ENCODE peak calls at places on chromosome 15, in six cellular contexts. One of them, this sample, is unnamed.

GRCh38 chr15:63983071-63983711 is 63.1 kb downstream of the DAPK2 start:
- DNase-seq in HepG2: no peak
- DNase-seq in fibroblast of lung: no peak
- DNase-seq in mammary epithelial cell: no peak
- DNase-seq in DND-41: no peak
- DNase-seq in PC-3: no peak
- DNase-seq in this sample: no peak

GRCh38 chr15:98903377-98904018 is 104.1 kb downstream of the PGPEP1L start:
- DNase-seq in fibroblast of lung: peak
- DNase-seq in PC-3: peak
- DNase-seq in mammary epithelial cell: peak
- DNase-seq in HepG2: no peak
- DNase-seq in DND-41: no peak
- DNase-seq in this sample: peak

GRCh38 chr15:99121207-99121606 is 16.3 kb downstream of the SYNM start:
- DNase-seq in HepG2: no peak
- DNase-seq in fibroblast of lung: no peak
- DNase-seq in DND-41: no peak
- DNase-seq in mammary epithelial cell: no peak
- DNase-seq in PC-3: no peak
- DNase-seq in this sample: no peak

GRCh38 chr15:56456229-56456628 is 8.7 kb downstream of the MNS1 start:
- DNase-seq in mammary epithelial cell: no peak
- DNase-seq in PC-3: no peak
- DNase-seq in HepG2: no peak
- DNase-seq in fibroblast of lung: no peak
- DNase-seq in DND-41: no peak
- DNase-seq in this sample: no peak

GRCh38 chr15:65069779-65070546 is 2.2 kb upstream of the RASL12 start:
- DNase-seq in HepG2: no peak
- DNase-seq in mammary epithelial cell: no peak
- DNase-seq in PC-3: no peak
- DNase-seq in fibroblast of lung: no peak
- DNase-seq in DND-41: no peak
- DNase-seq in this sample: no peak

GRCh38 chr15:100318880-100319279 is 22.9 kb downstream of the ADAMTS17 start:
- DNase-seq in mammary epithelial cell: no peak
- DNase-seq in PC-3: peak
- DNase-seq in DND-41: no peak
- DNase-seq in HepG2: no peak
- DNase-seq in fibroblast of lung: no peak
- DNase-seq in this sample: no peak

GRCh38 chr15:93603550-93603949 is 514.5 kb upstream of the RGMA start:
- DNase-seq in DND-41: no peak
- DNase-seq in HepG2: no peak
- DNase-seq in mammary epithelial cell: no peak
- DNase-seq in PC-3: no peak
- DNase-seq in fibroblast of lung: no peak
- DNase-seq in this sample: no peak

GRCh38 chr15:35692256-35692867 is 146.4 kb upstream of the DPH6 start:
- DNase-seq in PC-3: peak
- DNase-seq in HepG2: no peak
- DNase-seq in mammary epithelial cell: no peak
- DNase-seq in DND-41: no peak
- DNase-seq in fibroblast of lung: no peak
- DNase-seq in this sample: no peak

GRCh38 chr15:98360031-98360430 is 288.3 kb upstream of the IGF1R start:
- DNase-seq in DND-41: no peak
- DNase-seq in HepG2: no peak
- DNase-seq in mammary epithelial cell: no peak
- DNase-seq in fibroblast of lung: no peak
- DNase-seq in PC-3: no peak
- DNase-seq in this sample: no peak

GRCh38 chr15:62432702-62433398 is 267.8 kb upstream of the C2CD4B start:
- DNase-seq in HepG2: no peak
- DNase-seq in mammary epithelial cell: no peak
- DNase-seq in DND-41: no peak
- DNase-seq in PC-3: no peak
- DNase-seq in fibroblast of lung: no peak
- DNase-seq in this sample: no peak

GRCh38 chr15:20351448-20351961 is 190.1 kb downstream of the GOLGA6L6 start:
- DNase-seq in fibroblast of lung: no peak
- DNase-seq in DND-41: no peak
- DNase-seq in PC-3: no peak
- DNase-seq in mammary epithelial cell: no peak
- DNase-seq in HepG2: no peak
- DNase-seq in this sample: no peak

GRCh38 chr15:77773903-77774302 is 141.2 kb upstream of the LINGO1 start:
- DNase-seq in DND-41: no peak
- DNase-seq in PC-3: no peak
- DNase-seq in fibroblast of lung: no peak
- DNase-seq in mammary epithelial cell: no peak
- DNase-seq in HepG2: no peak
- DNase-seq in this sample: no peak

GRCh38 chr15:25680659-25680970 is 182.5 kb downstream of the ATP10A start:
- DNase-seq in fibroblast of lung: no peak
- DNase-seq in mammary epithelial cell: no peak
- DNase-seq in PC-3: no peak
- DNase-seq in DND-41: no peak
- DNase-seq in HepG2: no peak
- DNase-seq in this sample: no peak

GRCh38 chr15:76904461-76905012 is 603 bp downstream of the SCAPER start:
- DNase-seq in mammary epithelial cell: peak
- DNase-seq in PC-3: peak
- DNase-seq in DND-41: peak
- DNase-seq in fibroblast of lung: peak
- DNase-seq in HepG2: peak
- DNase-seq in this sample: no peak

GRCh38 chr15:34733621-34734020 is 21.2 kb downstream of the GJD2 start:
- DNase-seq in fibroblast of lung: no peak
- DNase-seq in PC-3: no peak
- DNase-seq in DND-41: no peak
- DNase-seq in mammary epithelial cell: no peak
- DNase-seq in HepG2: no peak
- DNase-seq in this sample: no peak

GRCh38 chr15:101124731-101125558 is 126.9 kb downstream of the CHSY1 start:
- DNase-seq in PC-3: peak
- DNase-seq in mammary epithelial cell: peak
- DNase-seq in fibroblast of lung: peak
- DNase-seq in DND-41: no peak
- DNase-seq in HepG2: no peak
- DNase-seq in this sample: no peak

GRCh38 chr15:29466292-29466691 is 196.7 kb upstream of the NSMCE3 start:
- DNase-seq in HepG2: no peak
- DNase-seq in fibroblast of lung: no peak
- DNase-seq in mammary epithelial cell: no peak
- DNase-seq in PC-3: no peak
- DNase-seq in DND-41: no peak
- DNase-seq in this sample: no peak

GRCh38 chr15:29567336-29567735 is 254.9 kb downstream of the TJP1 start:
- DNase-seq in DND-41: no peak
- DNase-seq in HepG2: no peak
- DNase-seq in mammary epithelial cell: no peak
- DNase-seq in fibroblast of lung: no peak
- DNase-seq in PC-3: no peak
- DNase-seq in this sample: no peak

GRCh38 chr15:68546318-68546717 is 32.5 kb upstream of the CORO2B start:
- DNase-seq in HepG2: no peak
- DNase-seq in PC-3: no peak
- DNase-seq in DND-41: no peak
- DNase-seq in fibroblast of lung: no peak
- DNase-seq in mammary epithelial cell: no peak
- DNase-seq in this sample: no peak

GRCh38 chr15:89806565-89807550 is 7.8 kb downstream of the ANPEP start:
- DNase-seq in PC-3: no peak
- DNase-seq in fibroblast of lung: no peak
- DNase-seq in mammary epithelial cell: no peak
- DNase-seq in HepG2: peak
- DNase-seq in DND-41: no peak
- DNase-seq in this sample: no peak

GRCh38 chr15:89809093-89809786 is 5.4 kb downstream of the ANPEP start:
- DNase-seq in DND-41: no peak
- DNase-seq in PC-3: no peak
- DNase-seq in mammary epithelial cell: no peak
- DNase-seq in HepG2: peak
- DNase-seq in fibroblast of lung: peak
- DNase-seq in this sample: no peak

GRCh38 chr15:89807689-89808088 is 7.0 kb downstream of the ANPEP start:
- DNase-seq in PC-3: no peak
- DNase-seq in DND-41: no peak
- DNase-seq in fibroblast of lung: no peak
- DNase-seq in HepG2: no peak
- DNase-seq in mammary epithelial cell: no peak
- DNase-seq in this sample: no peak

GRCh38 chr15:89809787-89810148 is 4.9 kb downstream of the ANPEP start:
- DNase-seq in PC-3: no peak
- DNase-seq in HepG2: no peak
- DNase-seq in mammary epithelial cell: no peak
- DNase-seq in DND-41: no peak
- DNase-seq in fibroblast of lung: no peak
- DNase-seq in this sample: no peak

GRCh38 chr15:89808160-89808870 is 6.3 kb downstream of the ANPEP start:
- DNase-seq in HepG2: no peak
- DNase-seq in PC-3: no peak
- DNase-seq in fibroblast of lung: no peak
- DNase-seq in mammary epithelial cell: no peak
- DNase-seq in DND-41: no peak
- DNase-seq in this sample: no peak
- TF ChIP-seq EZH2 in HepG2: no peak
- TF ChIP-seq EZH2 in PC-3: no peak
- TF ChIP-seq EZH2 in fibroblast of lung: no peak
- TF ChIP-seq EZH2 in mammary epithelial cell: no peak
- TF ChIP-seq EZH2 in DND-41: no peak
- TF ChIP-seq EZH2 in this sample: no peak

GRCh38 chr15:48096355-48096786 is 24.4 kb upstream of the SLC24A5 start:
- DNase-seq in DND-41: no peak
- DNase-seq in PC-3: no peak
- DNase-seq in fibroblast of lung: peak
- DNase-seq in HepG2: no peak
- DNase-seq in mammary epithelial cell: peak
- DNase-seq in this sample: peak
- H2AFZ ChIP-seq in DND-41: no peak
- H2AFZ ChIP-seq in PC-3: no peak
- H2AFZ ChIP-seq in fibroblast of lung: no peak
- H2AFZ ChIP-seq in HepG2: no peak
- H2AFZ ChIP-seq in mammary epithelial cell: no peak
- H2AFZ ChIP-seq in this sample: peak

GRCh38 chr15:58309993-58310928 is 121.5 kb upstream of the LIPC start:
- DNase-seq in mammary epithelial cell: no peak
- DNase-seq in HepG2: peak
- DNase-seq in DND-41: no peak
- DNase-seq in PC-3: no peak
- DNase-seq in fibroblast of lung: no peak
- DNase-seq in this sample: no peak

GRCh38 chr15:58306591-58307312 is 125.0 kb upstream of the LIPC start:
- DNase-seq in mammary epithelial cell: no peak
- DNase-seq in PC-3: no peak
- DNase-seq in HepG2: peak
- DNase-seq in fibroblast of lung: peak
- DNase-seq in DND-41: no peak
- DNase-seq in this sample: no peak

GRCh38 chr15:58311551-58311950 is 120.2 kb upstream of the LIPC start:
- DNase-seq in fibroblast of lung: no peak
- DNase-seq in mammary epithelial cell: no peak
- DNase-seq in HepG2: no peak
- DNase-seq in DND-41: no peak
- DNase-seq in PC-3: no peak
- DNase-seq in this sample: no peak

GRCh38 chr15:58308742-58309355 is 122.9 kb upstream of the LIPC start:
- DNase-seq in HepG2: no peak
- DNase-seq in fibroblast of lung: no peak
- DNase-seq in PC-3: no peak
- DNase-seq in DND-41: no peak
- DNase-seq in mammary epithelial cell: no peak
- DNase-seq in this sample: no peak

DNA sequence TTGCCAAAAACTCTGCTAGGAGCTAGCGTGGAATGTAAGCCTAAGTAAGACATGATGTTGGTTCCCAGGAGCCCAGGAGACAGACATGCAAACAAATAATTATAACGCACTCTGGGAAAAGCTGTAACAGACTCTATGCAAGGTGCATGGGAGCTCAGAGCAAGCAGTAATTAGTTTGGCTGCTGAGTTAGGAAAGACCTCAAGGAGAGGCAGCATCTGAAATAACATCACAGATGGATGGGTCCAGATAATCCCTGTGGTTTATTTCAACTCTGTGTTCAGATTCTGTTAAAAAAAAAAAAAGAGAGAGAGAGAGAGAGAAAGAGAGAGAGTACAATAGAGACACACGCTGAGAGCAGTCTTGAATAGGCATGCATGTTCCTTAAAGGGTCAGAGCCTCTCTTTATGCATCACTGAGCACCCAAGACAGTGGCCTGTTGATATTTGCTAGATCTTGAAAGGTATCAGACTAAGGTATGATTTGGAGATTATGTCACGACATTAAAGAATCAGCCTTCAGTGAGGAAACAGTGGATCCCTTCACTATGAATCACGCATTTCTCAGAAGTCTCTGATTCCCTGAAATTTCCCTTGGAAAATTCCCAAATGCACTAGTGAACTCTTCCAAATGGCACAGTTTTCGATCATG is 124.4 kb upstream of the LIPC start:
- DNase-seq in mammary epithelial cell: no peak
- DNase-seq in DND-41: no peak
- DNase-seq in fibroblast of lung: peak
- DNase-seq in PC-3: no peak
- DNase-seq in HepG2: no peak
- DNase-seq in this sample: no peak
- H3K9ac ChIP-seq in mammary epithelial cell: no peak
- H3K9ac ChIP-seq in DND-41: no peak
- H3K9ac ChIP-seq in fibroblast of lung: no peak
- H3K9ac ChIP-seq in PC-3: no peak
- H3K9ac ChIP-seq in HepG2: no peak
- H3K9ac ChIP-seq in this sample: no peak

DNA sequence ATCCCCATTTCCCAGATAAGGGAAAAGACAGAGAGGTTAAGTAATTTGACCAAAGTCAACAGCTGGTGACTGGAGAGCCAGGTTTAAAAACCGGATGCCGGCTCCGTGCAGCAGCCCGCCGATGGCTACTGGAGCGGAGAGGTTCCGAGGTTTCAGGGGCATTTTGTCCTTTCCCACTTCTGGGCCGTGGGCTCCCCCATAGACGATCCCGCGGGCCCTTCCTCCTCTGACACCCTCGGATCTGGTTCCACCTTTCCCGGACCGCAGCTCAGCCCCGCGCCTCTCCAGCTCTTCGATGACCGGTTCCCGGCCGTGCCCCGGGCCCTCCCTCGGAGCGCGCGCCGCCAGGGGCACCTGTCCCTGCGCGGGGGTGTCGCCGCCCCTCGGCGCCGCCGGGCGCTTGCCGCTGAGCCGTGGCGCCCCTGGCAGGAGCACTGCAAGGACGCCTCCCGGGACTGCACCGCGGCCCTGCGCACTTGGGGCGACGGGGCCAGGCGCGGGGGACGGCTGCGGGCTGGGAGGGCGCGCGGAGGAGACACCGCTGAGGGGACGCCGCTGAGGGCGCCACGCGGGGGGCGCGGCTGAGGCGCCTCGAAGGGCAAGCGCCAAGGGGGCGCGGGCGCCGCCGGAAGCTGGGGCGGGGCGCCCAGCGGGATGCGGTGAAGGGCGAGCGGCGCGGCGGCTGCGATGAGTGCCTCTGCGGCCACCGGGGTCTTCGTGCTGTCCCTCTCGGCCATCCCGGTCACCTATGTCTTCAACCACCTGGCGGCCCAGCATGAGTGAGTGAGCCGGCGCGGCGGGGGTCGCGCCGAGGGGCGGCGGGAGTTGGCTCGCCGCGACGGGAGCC is at the start of gene TM6SF1:
- DNase-seq in PC-3: no peak
- DNase-seq in HepG2: no peak
- DNase-seq in mammary epithelial cell: no peak
- DNase-seq in fibroblast of lung: no peak
- DNase-seq in DND-41: peak
- DNase-seq in this sample: no peak
- TF ChIP-seq EZH2 in PC-3: no peak
- TF ChIP-seq EZH2 in HepG2: no peak
- TF ChIP-seq EZH2 in mammary epithelial cell: no peak
- TF ChIP-seq EZH2 in fibroblast of lung: no peak
- TF ChIP-seq EZH2 in DND-41: no peak
- TF ChIP-seq EZH2 in this sample: peak